ENCODE peak calls at places on chromosome 21, in six cellular contexts. V is CD8-positive, alpha-beta T cell; N is heart left ventricle; E is keratinocyte; Y is psoas muscle; G is adrenal gland. C is an unnamed sample. For H3K4me1, the result is how much of the 10 kb centered on the place peaks cover.

GRCh38 chr21:25330266-25330665 is 277.0 kb downstream of the MRPL39 start:
- DNase-seq in V (no peak), N (no peak), E (no peak), Y (no peak), G (no peak), C (no peak)

GRCh38 chr21:41164981-41165650 is 2.8 kb upstream of the BACE2 start:
- DNase-seq in V (no peak), N (no peak), E (peak), Y (no peak), G (no peak), C (no peak)

GRCh38 chr21:39251326-39251725 is 62.1 kb downstream of the BRWD1 start:
- DNase-seq in V (no peak), N (no peak), E (no peak), Y (no peak), G (no peak), C (no peak)

GRCh38 chr21:32316363-32317215 is 17.9 kb downstream of the MRAP start:
- DNase-seq in V (no peak), N (no peak), E (no peak), Y (no peak), G (peak), C (no peak)

GRCh38 chr21:22880573-22880972 is 1882.4 kb downstream of the NCAM2 start:
- DNase-seq in V (no peak), N (no peak), E (no peak), Y (no peak), G (no peak), C (no peak)

GRCh38 chr21:33936221-33937038 is 20.8 kb upstream of the ATP5PO start:
- DNase-seq in V (no peak), N (no peak), E (no peak), Y (no peak), G (no peak), C (no peak)

GRCh38 chr21:15063821-15064575 is 802 bp downstream of the NRIP1 start:
- DNase-seq in V (peak), N (peak), E (no peak), Y (peak), G (peak), C (peak)

GRCh38 chr21:25708467-25709065 is 26.1 kb downstream of the ATP5PF start:
- DNase-seq in V (no peak), N (peak), E (no peak), Y (no peak), G (peak), C (peak)

GRCh38 chr21:25733859-25734653 is 648 bp downstream of the ATP5PF start:
- DNase-seq in V (no peak), N (no peak), E (no peak), Y (no peak), G (no peak), C (peak)

GRCh38 chr21:32325706-32326105 is 27.1 kb downstream of the MRAP start:
- DNase-seq in V (no peak), N (no peak), E (no peak), Y (no peak), G (peak), C (no peak)

GRCh38 chr21:38766987-38767722 is 38.6 kb upstream of the ETS2 start:
- DNase-seq in V (peak), N (no peak), E (no peak), Y (no peak), G (no peak), C (no peak)

GRCh38 chr21:41851090-41851790 is 27.9 kb downstream of the PRDM15 start:
- DNase-seq in V (no peak), N (no peak), E (no peak), Y (no peak), G (no peak), C (no peak)

DNA sequence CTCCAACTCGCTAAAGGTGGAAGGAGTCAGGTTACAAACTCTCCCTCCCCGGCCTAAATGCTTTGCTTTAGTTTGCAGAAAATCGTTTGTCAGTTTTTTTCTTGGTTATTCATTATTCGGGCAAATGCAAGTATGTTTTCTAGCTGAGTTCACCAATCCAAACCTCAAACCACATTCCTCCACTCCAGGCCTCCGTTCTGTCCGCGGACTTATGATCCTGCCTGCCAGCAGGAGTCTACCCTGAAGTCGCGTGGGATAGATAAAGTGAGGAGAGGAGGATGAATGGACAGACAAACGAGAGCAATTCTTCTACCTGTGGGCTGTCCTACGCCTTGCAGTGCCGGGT is 1.3 kb downstream of the ADAMTS1 start:
- DNase-seq in V (no peak), N (no peak), E (no peak), Y (no peak), G (no peak), C (no peak)
- H3K4me3 ChIP-seq in V (peak), N (peak), E (peak), Y (peak), G (no peak), C (peak)

DNA sequence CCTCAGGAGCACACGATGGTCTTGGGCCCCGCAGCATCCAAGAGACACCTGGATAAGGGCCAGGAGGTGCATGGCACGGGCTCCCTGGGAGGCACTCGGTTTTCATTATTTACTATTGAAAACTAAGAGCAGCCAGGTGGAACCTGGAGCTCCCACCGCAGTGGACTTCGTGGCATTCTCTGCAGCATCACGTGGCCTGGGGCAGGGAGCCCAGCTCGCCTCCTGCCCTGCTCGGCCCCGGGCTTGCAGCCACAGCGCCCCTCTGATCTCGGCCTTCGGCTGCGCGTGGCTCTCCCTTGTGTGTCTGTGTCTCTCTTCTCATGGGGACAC is 121.6 kb downstream of the SIK1 start:
- DNase-seq in V (no peak), N (no peak), E (no peak), Y (no peak), G (no peak), C (no peak)
- H3K4me1 ChIP-seq in V (under half), N (under half), E (under half), Y (under half), G (under half), C (under half)

DNA sequence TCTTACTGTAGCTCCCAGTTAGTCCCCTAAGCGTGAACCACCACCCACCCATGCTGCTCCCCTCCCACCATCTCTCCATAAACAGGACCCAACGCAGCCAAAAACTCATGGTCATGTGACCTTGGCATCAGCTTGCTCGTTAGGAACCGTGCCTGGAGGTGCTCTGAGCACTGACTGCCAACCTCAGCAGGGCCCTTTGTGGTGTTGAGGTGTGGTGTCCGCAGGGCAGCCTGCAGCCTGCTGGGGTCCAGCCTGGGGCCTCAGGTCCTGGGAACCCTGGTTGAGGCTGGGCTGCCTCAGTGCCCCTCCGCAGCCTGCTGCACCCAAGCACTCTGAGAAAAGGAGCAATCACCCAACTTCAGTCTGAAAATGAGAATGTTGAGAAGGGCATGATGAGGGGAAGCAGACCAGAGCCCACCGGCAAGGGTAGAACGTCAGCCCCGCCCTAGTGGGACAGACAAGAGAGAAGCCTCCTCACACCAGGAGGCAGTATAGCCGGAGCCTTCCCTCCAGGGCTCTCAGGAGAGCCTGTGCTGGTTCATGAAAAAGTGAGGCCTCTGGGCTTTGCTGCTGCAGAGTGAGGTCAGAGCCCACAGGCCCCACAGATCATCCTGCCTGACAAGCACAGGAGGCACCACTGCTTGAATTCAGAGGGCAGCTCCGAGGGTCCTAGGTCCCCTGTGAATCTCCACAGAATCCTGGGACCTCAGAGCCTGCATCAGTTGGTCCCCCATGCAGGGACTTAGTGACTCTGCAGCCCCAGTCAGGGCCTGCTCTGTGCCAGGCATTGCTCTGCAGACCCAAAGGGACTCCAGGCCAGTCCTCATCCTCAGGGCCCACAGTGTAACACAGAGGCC is 4.9 kb upstream of the COL6A2 start:
- DNase-seq in V (no peak), N (no peak), E (no peak), Y (peak), G (peak), C (no peak)
- TF ChIP-seq CTCF in V (no peak), N (no peak), E (no peak), Y (no peak), G (no peak), C (no peak)

DNA sequence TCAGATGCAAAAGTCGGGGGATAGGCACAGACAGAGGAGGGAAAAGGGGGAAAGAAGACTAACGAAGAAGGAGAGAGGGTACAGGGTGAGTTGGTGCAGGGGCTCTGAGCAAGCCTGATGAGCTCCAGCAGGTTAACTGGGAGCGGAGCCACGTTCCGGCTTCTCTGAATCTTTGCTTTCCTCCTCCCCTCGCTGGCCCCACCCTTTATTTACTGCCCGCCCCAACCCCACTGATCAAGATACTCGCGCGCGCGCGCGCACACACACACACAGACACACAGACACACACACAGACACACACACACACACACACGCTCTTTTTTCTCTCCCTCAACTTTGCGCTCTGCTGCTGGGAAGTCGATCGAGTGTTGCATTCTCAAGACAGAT is at the start of gene GRIK1:
- DNase-seq in V (no peak), N (no peak), E (no peak), Y (no peak), G (peak), C (no peak)
- H3K4me3 ChIP-seq in V (no peak), N (peak), E (peak), Y (no peak), G (no peak), C (no peak)

GRCh38 chr21:45428534-45428933 is 23.6 kb downstream of the COL18A1 start:
- DNase-seq in V (no peak), N (no peak), E (no peak), Y (no peak), G (no peak), C (no peak)
- H3K4me1 ChIP-seq in V (under half), N (under half), E (under half), Y (under half), G (under half), C (under half)

DNA sequence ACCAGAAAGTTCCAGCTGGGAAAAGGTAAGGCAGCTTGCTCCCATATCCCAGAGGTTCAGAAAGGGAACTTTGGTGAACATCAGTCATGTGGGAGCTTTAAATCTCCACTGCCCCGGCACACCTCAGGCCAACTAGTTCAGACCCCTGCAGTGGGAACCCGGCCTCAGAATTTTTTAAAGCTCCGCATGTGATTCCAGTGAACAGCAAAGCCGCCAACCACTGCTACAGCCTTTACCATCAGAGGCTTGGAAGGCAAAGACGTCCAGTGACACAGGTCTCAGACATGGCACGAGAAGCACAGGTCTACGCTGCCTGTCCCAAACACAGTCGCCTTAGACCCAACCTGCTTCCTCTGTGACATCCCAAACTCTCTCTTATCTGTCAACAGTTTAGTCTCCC is 31.0 kb downstream of the SETD4 start:
- DNase-seq in V (no peak), N (no peak), E (no peak), Y (no peak), G (peak), C (no peak)
- TF ChIP-seq CTCF in V (no peak), N (no peak), E (no peak), Y (no peak), G (no peak), C (no peak)

GRCh38 chr21:45470087-45470515 is 65.1 kb downstream of the COL18A1 start:
- DNase-seq in V (no peak), N (no peak), E (no peak), Y (no peak), G (no peak), C (no peak)

GRCh38 chr21:45472445-45473365 is 67.7 kb downstream of the COL18A1 start:
- DNase-seq in V (no peak), N (no peak), E (no peak), Y (peak), G (no peak), C (no peak)

GRCh38 chr21:45469273-45470086 is 64.5 kb downstream of the COL18A1 start:
- DNase-seq in V (no peak), N (no peak), E (no peak), Y (peak), G (no peak), C (no peak)

GRCh38 chr21:45473496-45474322 is 68.5 kb downstream of the SLC19A1 start:
- DNase-seq in V (no peak), N (no peak), E (no peak), Y (peak), G (no peak), C (no peak)

DNA sequence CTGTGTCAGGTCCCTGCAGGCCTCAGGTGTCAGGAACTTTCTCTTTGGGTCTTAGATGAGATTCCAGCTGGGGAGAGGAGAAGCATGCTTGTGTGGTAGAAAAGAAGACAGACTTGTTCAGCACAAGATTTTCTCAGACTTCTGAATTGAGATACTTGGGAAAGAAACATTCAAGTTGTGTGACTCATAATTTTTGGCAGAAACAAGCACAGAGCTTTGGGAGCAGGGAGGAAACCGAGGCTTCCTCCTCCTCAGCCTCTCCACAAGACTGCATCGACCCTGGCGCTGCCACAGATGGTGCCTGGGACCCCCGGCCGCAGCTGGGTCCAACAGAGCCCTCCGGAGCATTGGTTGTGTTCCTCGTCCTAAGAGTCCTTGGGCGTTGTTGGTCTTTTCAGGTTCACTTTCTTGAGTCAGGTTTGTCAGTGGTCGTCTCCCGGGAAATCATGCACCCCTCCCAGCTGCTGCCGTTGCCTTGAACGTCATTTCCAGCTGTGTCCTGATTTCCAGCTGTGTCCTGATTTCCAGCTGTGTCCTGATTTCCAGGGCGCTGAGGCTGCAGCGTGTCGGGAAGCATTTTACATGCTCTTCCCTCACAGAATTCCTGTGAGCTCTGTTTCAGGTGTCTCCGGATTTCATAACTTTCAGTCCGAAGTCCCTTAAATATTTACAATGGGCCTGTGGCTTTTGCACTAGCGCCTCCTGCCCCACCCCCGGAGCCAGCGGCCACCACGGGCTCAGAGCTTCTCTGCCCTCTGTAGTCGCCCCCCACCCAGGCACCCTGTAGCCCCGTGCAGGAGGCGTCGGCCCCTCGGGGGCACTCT is 66.5 kb downstream of the COL18A1 start:
- DNase-seq in V (no peak), N (peak), E (peak), Y (peak), G (no peak), C (no peak)
- H3K4me3 ChIP-seq in V (no peak), N (peak), E (peak), Y (no peak), G (no peak), C (no peak)

GRCh38 chr21:36508948-36509347 is 29.0 kb upstream of the CLDN14 start:
- DNase-seq in V (no peak), N (no peak), E (no peak), Y (no peak), G (no peak), C (no peak)

GRCh38 chr21:36512971-36513370 is 33.0 kb upstream of the CLDN14 start:
- DNase-seq in V (no peak), N (no peak), E (no peak), Y (no peak), G (no peak), C (no peak)

GRCh38 chr21:36511484-36512227 is 31.7 kb upstream of the CLDN14 start:
- DNase-seq in V (no peak), N (no peak), E (no peak), Y (no peak), G (no peak), C (no peak)

GRCh38 chr21:36509966-36510742 is 30.2 kb upstream of the CLDN14 start:
- DNase-seq in V (no peak), N (no peak), E (no peak), Y (no peak), G (no peak), C (no peak)

GRCh38 chr21:36510911-36511310 is 31.0 kb upstream of the CLDN14 start:
- DNase-seq in V (no peak), N (no peak), E (no peak), Y (no peak), G (no peak), C (no peak)
- H3K4me1 ChIP-seq in V (under half), N (under half), E (under half), Y (under half), G (under half), C (under half)

C was measured in BE2C.